ENCODE peak calls at places on chromosome 14, in ten cellular contexts. Q, N, L, Z, U, S, B, R, Y and M are unnamed samples. For H3K9me3, the result is how much of the 10 kb centered on the place peaks cover.

GRCh38 chr14:95394981-95395737 is 75.5 kb upstream of the CLMN start:
- DNase-seq in U (no peak), L (no peak), R (no peak), S (peak), N (no peak), Y (no peak), Z (peak), B (no peak), Q (no peak), M (no peak)

GRCh38 chr14:104692261-104692938 is 3.0 kb downstream of the INF2 start:
- DNase-seq in Q (no peak), B (no peak), N (no peak), U (no peak), R (no peak), L (no peak), Z (no peak), Y (no peak), S (no peak), M (no peak)

GRCh38 chr14:80987235-80988032 is 32.0 kb downstream of the TSHR start:
- DNase-seq in Q (peak), U (peak), S (peak), Z (peak), N (peak), B (peak), R (peak), L (peak), Y (peak), M (peak)

GRCh38 chr14:52690983-52691760 is 4.2 kb downstream of the ERO1A start:
- DNase-seq in Y (no peak), U (no peak), N (no peak), B (no peak), S (peak), L (no peak), R (no peak), Q (no peak), Z (no peak), M (no peak)

GRCh38 chr14:68970096-68970612 is 8.9 kb downstream of the ACTN1 start:
- DNase-seq in B (no peak), R (no peak), Q (no peak), N (no peak), S (no peak), U (no peak), L (no peak), Y (no peak), Z (peak), M (no peak)

GRCh38 chr14:85254718-85255117 is 275.2 kb upstream of the FLRT2 start:
- DNase-seq in B (no peak), Q (peak), Z (no peak), U (no peak), N (no peak), R (no peak), L (no peak), Y (no peak), S (no peak), M (no peak)

GRCh38 chr14:59478540-59478939 is 5.7 kb downstream of the L3HYPDH start:
- DNase-seq in R (no peak), L (no peak), Y (no peak), Q (no peak), U (no peak), Z (no peak), N (no peak), B (no peak), S (no peak), M (no peak)

GRCh38 chr14:50762001-50762930 is 68.7 kb downstream of the NIN start:
- DNase-seq in N (no peak), L (no peak), B (no peak), R (peak), Z (no peak), S (no peak), U (no peak), Y (no peak), Q (peak), M (no peak)

GRCh38 chr14:80100681-80101080 is 110.6 kb downstream of the DIO2 start:
- DNase-seq in L (no peak), B (no peak), N (no peak), Z (no peak), Q (no peak), U (no peak), S (no peak), Y (no peak), R (no peak), M (no peak)

GRCh38 chr14:76672123-76672522 is 89.1 kb upstream of the VASH1 start:
- DNase-seq in B (no peak), S (peak), N (no peak), L (no peak), Q (no peak), Z (no peak), Y (no peak), R (no peak), U (no peak), M (no peak)

GRCh38 chr14:106842687-106843086 is 1316.3 kb downstream of the TMEM121 start:
- DNase-seq in L (no peak), Q (no peak), B (no peak), N (peak), U (peak), Y (no peak), R (no peak), Z (no peak), S (no peak), M (no peak)
- H3K9me3 ChIP-seq in L (under half), Q (under half), B (under half), N (under half), U (under half), Y (under half), R (under half), Z (under half), S (under half), M (under half)

DNA sequence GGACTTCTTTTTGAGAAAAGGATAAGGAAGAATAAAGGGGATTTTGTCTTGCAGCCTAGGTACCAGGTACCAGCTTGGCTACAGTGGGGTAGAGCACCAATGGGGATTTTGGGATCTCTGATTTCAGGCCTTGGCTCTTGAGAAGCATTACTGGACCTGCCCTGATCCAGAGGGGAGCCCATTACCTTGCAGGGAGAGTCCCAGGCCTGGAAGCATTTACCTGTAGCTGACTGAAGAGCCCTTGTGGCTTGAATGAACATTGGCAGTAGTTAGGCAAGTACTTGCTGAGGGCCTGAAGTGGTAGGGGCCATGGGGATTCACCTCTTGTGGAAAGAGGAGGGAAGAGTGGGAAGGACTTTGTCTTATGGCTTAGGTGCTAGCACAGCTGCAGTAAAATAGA is 308.2 kb upstream of the FBXO33 start:
- DNase-seq in Q (no peak), R (no peak), N (no peak), B (no peak), U (no peak), Z (no peak), S (no peak), Y (no peak), L (no peak), M (no peak)
- H3K9me3 ChIP-seq in Q (under half), R (under half), N (under half), B (under half), U (under half), Z (under half), S (under half), Y (under half), L (under half), M (under half)

DNA sequence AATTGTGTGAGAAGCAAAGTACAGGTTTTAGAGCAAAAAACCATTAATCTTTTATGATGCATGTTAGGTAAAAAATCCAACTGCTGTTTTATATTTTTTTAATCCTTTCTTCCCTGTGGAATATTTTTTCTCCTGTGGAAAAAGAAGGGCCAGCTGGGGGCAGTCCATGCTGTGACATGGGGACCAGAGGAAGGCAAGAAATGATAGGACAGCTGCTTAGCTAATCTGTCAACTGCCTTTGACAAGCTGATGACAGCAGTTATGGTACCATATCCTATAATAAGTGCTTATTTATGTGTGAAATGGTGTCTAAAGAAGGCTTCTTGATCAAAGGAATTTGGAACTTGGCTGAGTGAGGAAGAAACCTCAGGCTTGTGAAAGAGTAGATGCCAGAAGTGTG is 452.4 kb upstream of the NOVA1 start:
- DNase-seq in Y (no peak), N (no peak), L (no peak), Z (no peak), B (no peak), S (no peak), R (no peak), U (no peak), Q (no peak), M (no peak)
- H3K9me3 ChIP-seq in Y (under half), N (under half), L (under half), Z (under half), B (under half), S (under half), R (under half), U (under half), Q (under half), M (under half)

GRCh38 chr14:19878029-19878642 is 3.2 kb downstream of the OR4K2 start:
- DNase-seq in S (peak), N (no peak), Y (no peak), U (peak), Q (no peak), Z (no peak), L (no peak), B (no peak), R (no peak), M (no peak)
- H3K9me3 ChIP-seq in S (under half), N (under half), Y (under half), U (under half), Q (under half), Z (under half), L (under half), B (under half), R (under half), M (under half)

DNA sequence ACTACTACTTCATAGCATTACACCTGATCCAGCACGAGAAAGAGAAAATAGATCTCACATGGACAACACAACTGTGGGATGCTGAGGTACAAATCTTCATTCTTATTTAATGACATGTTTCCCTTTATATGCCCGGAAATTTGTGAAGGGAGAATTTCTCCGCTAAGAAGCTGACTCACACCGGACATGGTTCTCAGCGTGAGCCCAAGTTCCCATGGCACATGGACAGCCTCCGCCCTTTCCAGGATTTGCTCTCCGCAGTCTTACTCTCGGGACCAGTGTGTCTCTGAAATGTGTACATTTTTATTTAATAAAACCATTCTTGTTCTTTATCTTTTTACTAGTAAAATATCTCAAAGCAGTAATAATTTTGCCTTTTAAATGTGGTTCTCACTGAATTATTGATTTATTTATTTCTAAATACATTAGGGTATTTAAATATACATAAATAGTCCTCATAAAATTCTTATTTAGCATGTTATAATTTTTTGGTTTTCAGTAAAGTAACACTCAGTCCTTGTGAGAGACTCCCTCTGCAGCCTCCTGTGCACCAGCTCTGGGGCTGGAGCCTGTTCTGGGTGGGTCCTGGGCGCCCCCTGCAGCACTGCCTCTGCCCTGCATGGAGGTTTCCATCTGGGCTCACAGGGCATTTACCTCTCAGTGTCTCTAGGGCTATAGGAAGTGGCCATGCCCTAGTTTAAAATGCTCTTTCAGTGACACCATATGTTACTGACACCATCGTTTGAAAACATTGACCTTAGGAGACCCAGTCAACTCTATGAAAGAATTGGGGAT is 1155.0 kb downstream of the TMEM121 start:
- DNase-seq in R (no peak), N (no peak), L (no peak), B (no peak), U (no peak), Y (no peak), Z (no peak), Q (no peak), S (no peak), M (no peak)
- H3K9me3 ChIP-seq in R (under half), N (under half), L (under half), B (under half), U (under half), Y (under half), Z (under half), Q (under half), S (under half), M (under half)

DNA sequence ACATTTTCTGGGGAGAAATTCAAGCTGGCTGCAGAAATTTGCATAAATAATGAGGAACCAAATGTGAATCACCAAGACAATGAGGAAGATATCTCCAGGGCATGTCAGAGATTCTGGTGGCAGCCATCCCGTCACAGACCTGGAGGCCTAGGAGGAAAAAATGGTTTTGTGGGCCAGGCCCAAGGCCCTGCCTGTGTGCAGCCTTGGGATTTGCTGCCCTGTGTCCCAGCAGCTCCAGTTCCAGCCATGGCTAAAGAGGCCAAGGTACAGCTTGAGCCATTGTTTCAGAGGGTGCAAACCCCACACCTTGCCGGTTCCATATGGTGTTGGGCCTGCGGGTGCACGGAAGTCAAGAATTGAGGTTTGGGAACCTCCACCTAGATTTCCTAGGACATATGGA is 147.5 kb downstream of the ADCK1 start:
- DNase-seq in U (no peak), L (no peak), Q (no peak), N (no peak), Y (no peak), S (no peak), B (no peak), Z (no peak), R (no peak), M (no peak)
- H3K9me3 ChIP-seq in U (under half), L (under half), Q (under half), N (under half), Y (under half), S (under half), B (under half), Z (under half), R (under half), M (under half)

DNA sequence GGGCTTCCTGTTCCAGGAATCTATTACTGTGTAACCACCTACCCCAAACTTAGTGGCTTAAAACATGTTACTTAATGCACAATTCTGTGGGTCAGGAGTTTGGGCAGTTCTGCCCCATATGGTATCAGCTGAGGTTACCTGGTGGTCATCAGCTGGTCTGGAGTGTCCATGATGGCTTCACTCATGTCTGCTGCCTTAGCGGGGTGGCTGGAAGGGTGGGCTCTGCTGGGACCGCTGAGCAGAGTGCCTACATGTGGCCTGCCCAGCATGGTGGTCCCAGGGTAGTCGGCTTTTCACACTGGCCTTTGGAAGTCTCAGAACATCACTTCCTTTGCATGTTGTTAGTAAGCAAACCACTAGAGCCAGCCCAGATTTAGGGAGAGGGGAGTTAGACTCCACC is 53.9 kb downstream of the PELI2 start:
- DNase-seq in B (no peak), R (no peak), L (no peak), N (no peak), S (no peak), Y (no peak), Q (no peak), Z (no peak), U (no peak), M (no peak)
- H3K9me3 ChIP-seq in B (under half), R (under half), L (under half), N (under half), S (under half), Y (under half), Q (under half), Z (under half), U (under half), M (under half)

DNA sequence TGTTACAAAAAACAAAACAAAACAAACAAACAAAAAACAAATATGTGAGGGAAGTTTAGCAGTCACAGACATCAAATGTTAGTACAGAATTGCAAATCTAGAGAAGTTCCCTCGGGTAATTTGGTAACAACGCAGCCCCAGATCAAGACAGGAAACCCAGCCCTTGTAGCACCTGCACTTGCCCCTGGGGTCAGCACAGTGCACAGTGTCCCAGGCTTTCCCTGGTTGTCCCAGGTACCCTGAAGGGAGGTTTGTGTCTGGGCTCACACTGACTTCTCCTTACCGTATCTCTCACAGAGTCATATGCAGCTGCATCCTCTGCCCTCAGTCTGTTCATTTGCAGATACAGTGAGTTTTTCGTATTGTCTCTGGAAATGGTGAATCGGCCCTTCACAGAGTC is 528.9 kb downstream of the TMEM121 start:
- DNase-seq in Y (no peak), L (no peak), Q (no peak), N (no peak), B (no peak), Z (no peak), U (no peak), S (no peak), R (no peak), M (no peak)
- H3K9me3 ChIP-seq in Y (under half), L (under half), Q (under half), N (under half), B (under half), Z (under half), U (under half), S (under half), R (under half), M (under half)